ENCODE peak calls at places on chromosomes 13 and 19, in four cellular contexts. Y, L, X and O are unnamed samples.

GRCh38 chr13:45406421-45406820 is 11.8 kb downstream of the SLC25A30 start:
- DNase-seq in Y (no peak), X (no peak), L (no peak), O (no peak)

GRCh38 chr13:45604892-45605291 is 10.6 kb downstream of the ERICH6B start:
- DNase-seq in X (no peak), L (no peak), Y (no peak), O (no peak)

GRCh38 chr19:38317104-38317612 is 1.4 kb upstream of the YIF1B start:
- DNase-seq in Y (no peak), X (no peak), L (no peak), O (no peak)

GRCh38 chr13:25455146-25455545 is 83.4 kb downstream of the ATP8A2 start:
- DNase-seq in L (no peak), Y (no peak), X (no peak), O (no peak)

GRCh38 chr13:43865892-43866291 is 13.6 kb downstream of the CCDC122 start:
- DNase-seq in Y (no peak), L (no peak), X (peak), O (no peak)

GRCh38 chr13:113142876-113143275 is 15.6 kb upstream of the PROZ start:
- DNase-seq in L (no peak), Y (no peak), X (no peak), O (no peak)

GRCh38 chr19:13796301-13797057 is 1.2 kb downstream of the ZSWIM4 start:
- DNase-seq in X (peak), L (peak), Y (no peak), O (peak)

GRCh38 chr19:16326401-16327130 is 1.9 kb downstream of the KLF2 start:
- DNase-seq in Y (no peak), L (no peak), X (peak), O (no peak)

GRCh38 chr13:61908906-61909305 is 493.3 kb upstream of the PCDH20 start:
- DNase-seq in L (no peak), Y (no peak), X (no peak), O (no peak)

GRCh38 chr13:113793718-113794085 is 34.7 kb downstream of the TMEM255B start:
- DNase-seq in L (no peak), X (no peak), Y (no peak), O (no peak)

GRCh38 chr13:45592758-45593157 is 22.8 kb downstream of the ERICH6B start:
- DNase-seq in L (no peak), Y (no peak), X (no peak), O (no peak)

GRCh38 chr13:113559901-113560644 is 24.5 kb upstream of the TFDP1 start:
- DNase-seq in L (no peak), X (no peak), Y (no peak), O (no peak)

GRCh38 chr13:51453959-51454703 is 1.3 kb upstream of the INTS6 start:
- DNase-seq in X (peak), Y (no peak), L (peak), O (peak)

GRCh38 chr13:61277088-61277487 is 138.6 kb downstream of the PCDH20 start:
- DNase-seq in Y (no peak), L (no peak), X (no peak), O (no peak)

GRCh38 chr13:112979406-112979902 is 10.4 kb downstream of the MCF2L start:
- DNase-seq in L (no peak), Y (no peak), X (no peak), O (no peak)

GRCh38 chr13:96460571-96460970 is 370.7 kb downstream of the HS6ST3 start:
- DNase-seq in L (no peak), X (no peak), Y (no peak), O (no peak)

GRCh38 chr13:113046066-113046882 is 59.3 kb upstream of the F7 start:
- DNase-seq in X (no peak), L (no peak), Y (no peak), O (no peak)

GRCh38 chr19:18300930-18301717 is 19.7 kb upstream of the JUND start:
- DNase-seq in Y (no peak), X (peak), L (peak), O (peak)

GRCh38 chr13:80361883-80362327 is 21.0 kb upstream of the SPRY2 start:
- DNase-seq in X (no peak), L (no peak), Y (no peak), O (no peak)

GRCh38 chr13:58574791-58575190 is 943.2 kb downstream of the PCDH17 start:
- DNase-seq in Y (no peak), L (no peak), X (no peak), O (no peak)

GRCh38 chr19:18656337-18657086 is 19.7 kb downstream of the KLHL26 start:
- DNase-seq in L (no peak), X (no peak), Y (no peak), O (no peak)

GRCh38 chr19:43315851-43316250 is 37.6 kb upstream of the CD177 start:
- DNase-seq in X (no peak), L (no peak), Y (no peak), O (no peak)

GRCh38 chr19:18712981-18713380 is 29.5 kb downstream of the CRTC1 start:
- DNase-seq in X (no peak), L (no peak), Y (no peak), O (no peak)

GRCh38 chr13:32824671-32825070 is 191.6 kb upstream of the KL start:
- DNase-seq in X (peak), L (peak), Y (peak), O (peak)

GRCh38 chr19:33302974-33303790 is 848 bp upstream of the CEBPA start:
- DNase-seq in L (peak), Y (no peak), X (peak), O (peak)

GRCh38 chr13:22828081-22828480 is 352.7 kb upstream of the SGCG start:
- DNase-seq in Y (no peak), X (peak), L (no peak), O (no peak)

GRCh38 chr13:80115616-80116015 is 225.3 kb downstream of the SPRY2 start:
- DNase-seq in L (no peak), X (no peak), Y (no peak), O (no peak)

GRCh38 chr19:3625996-3626472 is 556 bp downstream of the CACTIN start:
- DNase-seq in L (no peak), Y (no peak), X (peak), O (peak)

GRCh38 chr13:99892189-99892588 is 79.4 kb downstream of the ZIC5 start:
- DNase-seq in Y (no peak), L (no peak), X (no peak), O (no peak)

GRCh38 chr13:25906211-25906661 is 145.6 kb downstream of the SHISA2 start:
- DNase-seq in Y (no peak), L (no peak), X (no peak), O (no peak)

GRCh38 chr19:54231077-54231931 is 8.5 kb upstream of the LILRB3 start:
- DNase-seq in L (peak), X (peak), Y (no peak), O (no peak)

GRCh38 chr13:51004918-51005460 is 95.4 kb downstream of the RNASEH2B start:
- DNase-seq in L (no peak), Y (no peak), X (no peak), O (no peak)

GRCh38 chr19:33400856-33401682 is 27.6 kb downstream of the CEBPG start:
- DNase-seq in X (no peak), L (no peak), Y (no peak), O (no peak)

GRCh38 chr19:44987148-44987675 is 14.1 kb upstream of the RELB start:
- DNase-seq in Y (no peak), L (no peak), X (no peak), O (no peak)

GRCh38 chr13:48749144-48749543 is 95.4 kb downstream of the CYSLTR2 start:
- DNase-seq in L (no peak), Y (no peak), X (peak), O (no peak)
- H3K27ac ChIP-seq in L (no peak), Y (no peak), X (no peak), O (peak)

GRCh38 chr13:49553888-49554287 is 31.5 kb downstream of the RCBTB1 start:
- DNase-seq in L (no peak), X (no peak), Y (no peak), O (no peak)

GRCh38 chr13:49546559-49546958 is 38.8 kb downstream of the RCBTB1 start:
- DNase-seq in Y (no peak), X (no peak), L (no peak), O (no peak)

GRCh38 chr13:49551245-49551644 is 34.1 kb downstream of the RCBTB1 start:
- DNase-seq in Y (no peak), L (no peak), X (no peak), O (no peak)

GRCh38 chr13:49545661-49546060 is 39.7 kb downstream of the RCBTB1 start:
- DNase-seq in L (no peak), X (no peak), Y (no peak), O (no peak)

GRCh38 chr13:49549289-49549688 is 36.1 kb downstream of the RCBTB1 start:
- DNase-seq in Y (no peak), X (no peak), L (no peak), O (no peak)
- TF ChIP-seq CTCF in Y (peak), X (no peak), L (no peak), O (peak)

GRCh38 chr13:19117913-19118739 is 63.5 kb downstream of the TUBA3C start:
- DNase-seq in Y (no peak), L (no peak), X (no peak), O (no peak)
- H3K27ac ChIP-seq in Y (no peak), L (no peak), X (no peak), O (no peak)

DNA sequence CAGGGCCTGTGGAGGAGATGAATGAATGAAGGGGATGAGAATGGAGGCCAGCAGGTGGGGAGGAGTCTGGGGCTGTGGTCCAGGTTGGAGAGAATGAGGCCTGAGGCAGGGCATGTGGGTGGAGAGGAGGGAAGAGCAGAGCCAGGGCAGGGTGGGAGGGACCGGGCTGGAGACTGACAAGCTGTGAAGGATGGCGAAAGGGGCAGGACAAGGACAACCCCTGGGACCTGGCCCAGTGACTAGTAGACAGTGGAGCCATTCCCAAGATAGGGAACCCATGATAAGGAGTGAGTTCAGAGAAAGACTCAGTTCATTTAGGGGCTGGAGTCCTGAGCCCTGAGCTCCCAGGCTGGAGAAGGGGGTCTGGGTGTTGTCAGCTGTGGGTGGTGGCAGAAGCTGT is 3.0 kb downstream of the PTH2 start:
- DNase-seq in L (no peak), Y (no peak), X (no peak), O (no peak)
- TF ChIP-seq CTCF in L (no peak), Y (no peak), X (no peak), O (no peak)

GRCh38 chr13:27192896-27193295 is 21.3 kb upstream of the USP12 start:
- DNase-seq in X (no peak), L (no peak), Y (no peak), O (no peak)

GRCh38 chr13:27183561-27184147 is 12.0 kb upstream of the USP12 start:
- DNase-seq in Y (no peak), X (peak), L (no peak), O (no peak)

GRCh38 chr13:27186295-27186694 is 14.7 kb upstream of the USP12 start:
- DNase-seq in L (no peak), X (no peak), Y (no peak), O (peak)

GRCh38 chr13:27189192-27189591 is 17.6 kb upstream of the USP12 start:
- DNase-seq in Y (no peak), L (no peak), X (no peak), O (no peak)

DNA sequence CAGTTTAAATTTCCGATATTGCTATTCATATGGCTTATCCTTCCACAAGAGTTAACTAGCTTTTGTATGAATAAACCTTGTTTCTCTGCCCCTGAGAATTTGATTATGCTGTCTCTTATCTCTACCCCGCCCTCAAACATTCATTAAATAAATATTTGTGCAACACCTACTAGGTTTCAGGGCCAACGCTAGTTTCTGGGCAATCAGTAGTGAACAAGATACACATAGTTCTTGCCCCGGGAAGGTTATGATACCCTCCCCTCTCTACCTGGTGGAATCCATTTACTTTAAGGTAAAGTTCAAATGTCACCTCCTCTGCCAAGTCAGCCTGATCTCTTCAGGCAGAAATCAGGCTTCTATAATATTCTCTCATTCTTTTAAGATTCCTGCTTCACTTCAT is 16.6 kb upstream of the USP12 start:
- DNase-seq in X (no peak), Y (no peak), L (no peak), O (no peak)
- H3K27ac ChIP-seq in X (no peak), Y (peak), L (peak), O (no peak)

DNA sequence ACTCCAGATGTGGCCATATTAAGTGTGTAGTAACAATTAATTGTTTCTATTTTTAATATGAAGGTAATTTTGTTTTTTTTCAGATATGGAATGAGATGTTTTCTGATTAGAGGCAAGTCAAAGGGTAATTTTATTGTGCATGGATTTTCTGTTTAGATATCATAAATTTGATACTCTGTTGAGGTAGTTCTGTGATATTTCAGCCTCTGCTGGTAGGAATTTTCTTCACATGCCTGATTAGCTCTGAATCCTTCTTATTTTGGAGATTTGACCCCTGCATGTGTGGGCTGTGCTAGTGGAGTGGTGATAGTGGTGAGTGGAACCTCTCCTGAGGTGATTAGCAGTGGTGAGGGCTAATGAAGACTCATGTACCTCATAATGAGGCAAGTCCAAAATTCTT is 301.4 kb downstream of the GPC5 start:
- DNase-seq in L (no peak), X (no peak), Y (no peak), O (no peak)
- TF ChIP-seq CTCF in L (no peak), X (no peak), Y (no peak), O (no peak)